ENCODE peak calls at places on chromosome 14, in eight cellular contexts. One of them, this sample, is unnamed.

GRCh38 chr14:32075636-32076277 is 1.3 kb upstream of the ARHGAP5 start:
- DNase-seq in cardiac fibroblast: peak; percentile 35
- DNase-seq in cardiac muscle cell: peak; percentile 24
- DNase-seq in A549: peak; percentile 43
- DNase-seq in nephron progenitor cell: no peak
- DNase-seq in B cell: peak; percentile 36
- DNase-seq in CD4-positive, alpha-beta T cell: no peak
- DNase-seq in fibroblast of lung: peak; percentile 31
- DNase-seq in this sample: no peak

GRCh38 chr14:64628940-64629403 is 75.3 kb upstream of the PLEKHG3 start:
- DNase-seq in nephron progenitor cell: no peak
- DNase-seq in cardiac fibroblast: peak; percentile 83
- DNase-seq in fibroblast of lung: peak; percentile 93
- DNase-seq in cardiac muscle cell: peak; percentile 75
- DNase-seq in A549: peak; percentile 83
- DNase-seq in B cell: no peak
- DNase-seq in CD4-positive, alpha-beta T cell: no peak
- DNase-seq in this sample: no peak

GRCh38 chr14:51846631-51847488 is 13.6 kb upstream of the GNG2 start:
- DNase-seq in cardiac muscle cell: peak; percentile 86
- DNase-seq in B cell: peak; percentile 61
- DNase-seq in fibroblast of lung: peak; percentile 60
- DNase-seq in nephron progenitor cell: peak; percentile 35
- DNase-seq in CD4-positive, alpha-beta T cell: peak; percentile 74
- DNase-seq in cardiac fibroblast: peak; percentile 84
- DNase-seq in A549: no peak
- DNase-seq in this sample: peak; percentile 84

GRCh38 chr14:32460267-32460666 is 131.2 kb downstream of the AKAP6 start:
- DNase-seq in fibroblast of lung: no peak
- DNase-seq in A549: no peak
- DNase-seq in cardiac muscle cell: no peak
- DNase-seq in nephron progenitor cell: no peak
- DNase-seq in CD4-positive, alpha-beta T cell: no peak
- DNase-seq in B cell: no peak
- DNase-seq in cardiac fibroblast: no peak
- DNase-seq in this sample: no peak

GRCh38 chr14:91138511-91139359 is 24.9 kb downstream of the DGLUCY start:
- DNase-seq in nephron progenitor cell: no peak
- DNase-seq in cardiac fibroblast: peak; percentile 60
- DNase-seq in A549: peak; percentile 28
- DNase-seq in fibroblast of lung: peak; percentile 38
- DNase-seq in cardiac muscle cell: peak; percentile 30
- DNase-seq in CD4-positive, alpha-beta T cell: no peak
- DNase-seq in B cell: peak; percentile 48
- DNase-seq in this sample: peak; percentile 47

GRCh38 chr14:88934231-88934898 is 109.9 kb downstream of the TTC8 start:
- DNase-seq in fibroblast of lung: no peak
- DNase-seq in A549: no peak
- DNase-seq in cardiac muscle cell: peak; percentile 57
- DNase-seq in CD4-positive, alpha-beta T cell: no peak
- DNase-seq in nephron progenitor cell: no peak
- DNase-seq in B cell: no peak
- DNase-seq in cardiac fibroblast: peak; percentile 29
- DNase-seq in this sample: no peak

GRCh38 chr14:34867199-34867598 is 8.0 kb downstream of the BAZ1A start:
- DNase-seq in A549: no peak
- DNase-seq in CD4-positive, alpha-beta T cell: no peak
- DNase-seq in cardiac muscle cell: no peak
- DNase-seq in fibroblast of lung: no peak
- DNase-seq in B cell: no peak
- DNase-seq in nephron progenitor cell: no peak
- DNase-seq in cardiac fibroblast: no peak
- DNase-seq in this sample: no peak

GRCh38 chr14:79629372-79629771 is 581.9 kb downstream of the DIO2 start:
- DNase-seq in B cell: no peak
- DNase-seq in cardiac fibroblast: no peak
- DNase-seq in nephron progenitor cell: no peak
- DNase-seq in fibroblast of lung: no peak
- DNase-seq in CD4-positive, alpha-beta T cell: no peak
- DNase-seq in A549: no peak
- DNase-seq in cardiac muscle cell: no peak
- DNase-seq in this sample: no peak

GRCh38 chr14:58607571-58608317 is 30.0 kb upstream of the DACT1 start:
- DNase-seq in cardiac fibroblast: peak; percentile 80
- DNase-seq in B cell: no peak
- DNase-seq in cardiac muscle cell: peak; percentile 63
- DNase-seq in A549: no peak
- DNase-seq in fibroblast of lung: peak; percentile 29
- DNase-seq in nephron progenitor cell: no peak
- DNase-seq in CD4-positive, alpha-beta T cell: no peak
- DNase-seq in this sample: no peak

GRCh38 chr14:36281309-36281708 is 39.1 kb downstream of the MBIP start:
- DNase-seq in A549: no peak
- DNase-seq in fibroblast of lung: no peak
- DNase-seq in cardiac muscle cell: peak; percentile 21
- DNase-seq in nephron progenitor cell: no peak
- DNase-seq in B cell: no peak
- DNase-seq in CD4-positive, alpha-beta T cell: no peak
- DNase-seq in cardiac fibroblast: peak; percentile 4
- DNase-seq in this sample: no peak

GRCh38 chr14:70716958-70717357 is 75.2 kb downstream of the TTC9 start:
- DNase-seq in CD4-positive, alpha-beta T cell: no peak
- DNase-seq in nephron progenitor cell: no peak
- DNase-seq in cardiac muscle cell: no peak
- DNase-seq in A549: no peak
- DNase-seq in cardiac fibroblast: no peak
- DNase-seq in B cell: no peak
- DNase-seq in fibroblast of lung: no peak
- DNase-seq in this sample: no peak

GRCh38 chr14:32010561-32011188 is 66.4 kb upstream of the ARHGAP5 start:
- DNase-seq in cardiac fibroblast: peak; percentile 65
- DNase-seq in CD4-positive, alpha-beta T cell: no peak
- DNase-seq in cardiac muscle cell: peak; percentile 31
- DNase-seq in nephron progenitor cell: no peak
- DNase-seq in A549: peak; percentile 81
- DNase-seq in fibroblast of lung: peak; percentile 44
- DNase-seq in B cell: no peak
- DNase-seq in this sample: no peak

GRCh38 chr14:23483216-23483854 is 13.8 kb downstream of the NGDN start:
- DNase-seq in CD4-positive, alpha-beta T cell: no peak
- DNase-seq in cardiac fibroblast: peak; percentile 15
- DNase-seq in A549: peak; percentile 60
- DNase-seq in nephron progenitor cell: peak; percentile 63
- DNase-seq in B cell: no peak
- DNase-seq in fibroblast of lung: peak; percentile 9
- DNase-seq in cardiac muscle cell: peak; percentile 37
- DNase-seq in this sample: peak; percentile 57

GRCh38 chr14:34018564-34019244 is 67.8 kb upstream of the EGLN3 start:
- DNase-seq in nephron progenitor cell: no peak
- DNase-seq in A549: no peak
- DNase-seq in CD4-positive, alpha-beta T cell: no peak
- DNase-seq in fibroblast of lung: no peak
- DNase-seq in cardiac muscle cell: peak; percentile 71
- DNase-seq in B cell: no peak
- DNase-seq in cardiac fibroblast: peak; percentile 24
- DNase-seq in this sample: no peak

GRCh38 chr14:51336304-51336703 is 96.3 kb downstream of the TMX1 start:
- DNase-seq in A549: no peak
- DNase-seq in fibroblast of lung: no peak
- DNase-seq in cardiac fibroblast: no peak
- DNase-seq in nephron progenitor cell: no peak
- DNase-seq in B cell: no peak
- DNase-seq in CD4-positive, alpha-beta T cell: no peak
- DNase-seq in cardiac muscle cell: no peak
- DNase-seq in this sample: no peak

GRCh38 chr14:23485311-23485710 is 15.8 kb downstream of the NGDN start:
- DNase-seq in fibroblast of lung: no peak
- DNase-seq in CD4-positive, alpha-beta T cell: no peak
- DNase-seq in cardiac fibroblast: no peak
- DNase-seq in cardiac muscle cell: no peak
- DNase-seq in B cell: no peak
- DNase-seq in A549: no peak
- DNase-seq in nephron progenitor cell: no peak
- DNase-seq in this sample: no peak

GRCh38 chr14:36019126-36019525 is 157.4 kb downstream of the PTCSC3 start:
- DNase-seq in fibroblast of lung: no peak
- DNase-seq in CD4-positive, alpha-beta T cell: no peak
- DNase-seq in nephron progenitor cell: no peak
- DNase-seq in B cell: no peak
- DNase-seq in cardiac fibroblast: no peak
- DNase-seq in A549: no peak
- DNase-seq in cardiac muscle cell: no peak
- DNase-seq in this sample: no peak

GRCh38 chr14:42222924-42223471 is 616.3 kb downstream of the LRFN5 start:
- DNase-seq in fibroblast of lung: peak; percentile 90
- DNase-seq in B cell: peak; percentile 11
- DNase-seq in nephron progenitor cell: no peak
- DNase-seq in cardiac fibroblast: peak; percentile 70
- DNase-seq in cardiac muscle cell: peak; percentile 49
- DNase-seq in A549: no peak
- DNase-seq in CD4-positive, alpha-beta T cell: no peak
- DNase-seq in this sample: no peak

GRCh38 chr14:89085154-89086059 is 261.0 kb downstream of the TTC8 start:
- DNase-seq in CD4-positive, alpha-beta T cell: no peak
- DNase-seq in A549: no peak
- DNase-seq in fibroblast of lung: no peak
- DNase-seq in cardiac muscle cell: peak; percentile 47
- DNase-seq in B cell: no peak
- DNase-seq in cardiac fibroblast: peak; percentile 64
- DNase-seq in nephron progenitor cell: no peak
- DNase-seq in this sample: no peak

GRCh38 chr14:94423465-94424056 is 29.0 kb downstream of the SERPINA11 start:
- DNase-seq in B cell: no peak
- DNase-seq in fibroblast of lung: peak; percentile 60
- DNase-seq in CD4-positive, alpha-beta T cell: peak; percentile 37
- DNase-seq in A549: peak; percentile 61
- DNase-seq in cardiac muscle cell: peak; percentile 80
- DNase-seq in nephron progenitor cell: peak; percentile 81
- DNase-seq in cardiac fibroblast: peak; percentile 83
- DNase-seq in this sample: peak; percentile 79

GRCh38 chr14:24459331-24459730 is 16.8 kb upstream of the SDR39U1 start:
- DNase-seq in nephron progenitor cell: no peak
- DNase-seq in fibroblast of lung: no peak
- DNase-seq in cardiac muscle cell: no peak
- DNase-seq in CD4-positive, alpha-beta T cell: no peak
- DNase-seq in A549: no peak
- DNase-seq in cardiac fibroblast: no peak
- DNase-seq in B cell: no peak
- DNase-seq in this sample: no peak

GRCh38 chr14:37903561-37904191 is 304.0 kb upstream of the SSTR1 start:
- DNase-seq in fibroblast of lung: peak; percentile 75
- DNase-seq in A549: peak; percentile 13
- DNase-seq in nephron progenitor cell: peak; percentile 21
- DNase-seq in B cell: no peak
- DNase-seq in cardiac fibroblast: peak; percentile 73
- DNase-seq in cardiac muscle cell: peak; percentile 65
- DNase-seq in CD4-positive, alpha-beta T cell: no peak
- DNase-seq in this sample: peak; percentile 16

DNA sequence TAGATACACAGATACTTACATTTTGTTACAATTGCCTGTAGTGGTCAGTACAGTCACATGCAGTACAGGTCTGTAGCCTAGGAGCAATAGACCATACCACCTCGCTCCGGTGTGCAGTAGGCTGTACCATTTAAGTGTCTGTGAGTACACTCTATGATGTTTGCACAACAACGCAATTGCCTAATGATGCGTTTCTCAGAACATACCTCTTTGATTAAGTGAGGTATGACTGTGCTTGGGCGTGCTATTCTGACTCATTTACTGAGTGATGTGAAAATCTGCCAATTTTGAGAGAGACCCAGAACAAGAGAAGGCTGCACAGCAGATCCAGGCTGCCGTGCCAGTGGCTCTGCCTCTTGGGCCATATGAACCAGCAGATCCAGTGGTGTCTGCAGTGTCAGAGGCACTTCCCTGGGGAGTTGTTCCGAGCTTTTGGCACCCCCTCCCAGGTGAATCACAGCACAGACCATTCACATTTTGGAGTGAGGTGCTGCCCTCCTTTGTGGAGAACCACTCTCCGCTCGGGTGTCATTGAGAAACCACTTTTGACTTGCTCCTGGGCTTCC is 20.4 kb downstream of the DLK1 start:
- DNase-seq in CD4-positive, alpha-beta T cell: peak; percentile 6
- DNase-seq in nephron progenitor cell: no peak
- DNase-seq in cardiac fibroblast: peak; percentile 85
- DNase-seq in fibroblast of lung: peak; percentile 95
- DNase-seq in A549: peak; percentile 51
- DNase-seq in B cell: no peak
- DNase-seq in cardiac muscle cell: peak; percentile 88
- DNase-seq in this sample: no peak
- TF ChIP-seq CTCF in CD4-positive, alpha-beta T cell: no peak
- TF ChIP-seq CTCF in nephron progenitor cell: no peak
- TF ChIP-seq CTCF in cardiac fibroblast: no peak
- TF ChIP-seq CTCF in fibroblast of lung: no peak
- TF ChIP-seq CTCF in A549: no peak
- TF ChIP-seq CTCF in B cell: no peak
- TF ChIP-seq CTCF in cardiac muscle cell: peak; percentile 7
- TF ChIP-seq CTCF in this sample: no peak

GRCh38 chr14:53432378-53432802 is 279.3 kb upstream of the DDHD1 start:
- DNase-seq in CD4-positive, alpha-beta T cell: no peak
- DNase-seq in nephron progenitor cell: peak; percentile 48
- DNase-seq in A549: peak; percentile 47
- DNase-seq in cardiac muscle cell: peak; percentile 52
- DNase-seq in cardiac fibroblast: peak; percentile 56
- DNase-seq in fibroblast of lung: peak; percentile 73
- DNase-seq in B cell: peak; percentile 9
- DNase-seq in this sample: peak; percentile 28
- TF ChIP-seq CTCF in CD4-positive, alpha-beta T cell: no peak
- TF ChIP-seq CTCF in nephron progenitor cell: peak; percentile 68
- TF ChIP-seq CTCF in A549: peak; percentile 69
- TF ChIP-seq CTCF in cardiac muscle cell: peak; percentile 64
- TF ChIP-seq CTCF in cardiac fibroblast: peak; percentile 66
- TF ChIP-seq CTCF in fibroblast of lung: peak; percentile 62
- TF ChIP-seq CTCF in B cell: peak; percentile 60
- TF ChIP-seq CTCF in this sample: peak; percentile 84

GRCh38 chr14:82070040-82070439 is 536.4 kb upstream of the SEL1L start:
- DNase-seq in cardiac fibroblast: no peak
- DNase-seq in fibroblast of lung: no peak
- DNase-seq in nephron progenitor cell: no peak
- DNase-seq in B cell: no peak
- DNase-seq in cardiac muscle cell: no peak
- DNase-seq in CD4-positive, alpha-beta T cell: no peak
- DNase-seq in A549: no peak
- DNase-seq in this sample: no peak
- TF ChIP-seq CTCF in cardiac fibroblast: no peak
- TF ChIP-seq CTCF in fibroblast of lung: no peak
- TF ChIP-seq CTCF in nephron progenitor cell: no peak
- TF ChIP-seq CTCF in B cell: no peak
- TF ChIP-seq CTCF in cardiac muscle cell: no peak
- TF ChIP-seq CTCF in CD4-positive, alpha-beta T cell: no peak
- TF ChIP-seq CTCF in A549: no peak
- TF ChIP-seq CTCF in this sample: no peak

DNA sequence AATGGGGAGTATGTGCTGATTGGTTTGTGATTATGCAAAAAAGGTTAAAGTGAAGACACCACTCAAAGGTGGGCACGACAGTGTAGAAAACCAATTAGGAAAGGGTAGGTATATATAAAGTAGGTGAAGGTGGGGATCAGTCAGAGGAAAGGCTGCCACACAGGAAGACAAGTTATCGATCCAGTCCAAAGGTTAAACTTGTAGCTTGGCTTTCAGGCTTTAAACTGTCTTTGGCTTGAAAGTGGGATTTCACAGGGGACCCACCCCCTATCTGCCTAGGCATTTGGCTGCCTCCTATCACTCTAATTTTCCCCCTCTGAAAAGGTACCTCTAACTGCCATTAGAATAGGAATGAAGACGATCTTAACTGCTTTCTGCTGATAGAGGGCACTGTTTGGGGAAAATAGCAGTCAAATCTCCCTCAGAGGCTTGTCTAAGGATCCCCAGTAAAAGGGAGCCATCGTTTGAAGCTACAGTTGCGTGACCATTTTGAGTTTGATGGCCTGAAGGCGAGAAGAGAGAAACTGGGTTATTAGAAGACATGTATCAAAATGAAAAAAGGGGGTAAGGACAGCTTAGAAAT is 250.2 kb downstream of the GPHN start:
- DNase-seq in nephron progenitor cell: no peak
- DNase-seq in B cell: no peak
- DNase-seq in fibroblast of lung: no peak
- DNase-seq in CD4-positive, alpha-beta T cell: no peak
- DNase-seq in cardiac muscle cell: no peak
- DNase-seq in cardiac fibroblast: no peak
- DNase-seq in A549: no peak
- DNase-seq in this sample: no peak
- TF ChIP-seq CTCF in nephron progenitor cell: no peak
- TF ChIP-seq CTCF in B cell: no peak
- TF ChIP-seq CTCF in fibroblast of lung: no peak
- TF ChIP-seq CTCF in CD4-positive, alpha-beta T cell: no peak
- TF ChIP-seq CTCF in cardiac muscle cell: no peak
- TF ChIP-seq CTCF in cardiac fibroblast: no peak
- TF ChIP-seq CTCF in A549: no peak
- TF ChIP-seq CTCF in this sample: no peak

This sample was measured in endothelial cell.